ENCODE peak calls at places on chromosome 3, in ten cellular contexts. One of them, this sample, is unnamed.

GRCh38 chr3:147410518-147411234 is 1.5 kb downstream of the ZIC1 start:
- DNase-seq in psoas muscle: peak; percentile 73
- DNase-seq in astrocyte: peak; percentile 61
- DNase-seq in foreskin fibroblast: peak; percentile 34
- DNase-seq in GM13976: no peak
- DNase-seq in tibial artery: no peak
- DNase-seq in fibroblast of lung: no peak
- DNase-seq in ovary: no peak
- DNase-seq in neural crest cell: no peak
- DNase-seq in CD4-positive, alpha-beta T cell: no peak
- DNase-seq in this sample: no peak

GRCh38 chr3:5095879-5096278 is 26.2 kb upstream of the ARL8B start:
- DNase-seq in CD4-positive, alpha-beta T cell: no peak
- DNase-seq in foreskin fibroblast: no peak
- DNase-seq in tibial artery: no peak
- DNase-seq in fibroblast of lung: peak; percentile 41
- DNase-seq in GM13976: no peak
- DNase-seq in psoas muscle: peak; percentile 64
- DNase-seq in astrocyte: peak; percentile 13
- DNase-seq in neural crest cell: peak; percentile 55
- DNase-seq in ovary: peak; percentile 68
- DNase-seq in this sample: no peak

GRCh38 chr3:139764069-139764905 is 86.5 kb upstream of the NMNAT3 start:
- DNase-seq in neural crest cell: no peak
- DNase-seq in ovary: no peak
- DNase-seq in astrocyte: peak; percentile 24
- DNase-seq in foreskin fibroblast: no peak
- DNase-seq in CD4-positive, alpha-beta T cell: no peak
- DNase-seq in GM13976: no peak
- DNase-seq in fibroblast of lung: peak; percentile 31
- DNase-seq in tibial artery: no peak
- DNase-seq in psoas muscle: no peak
- DNase-seq in this sample: no peak

GRCh38 chr3:12990306-12990705 is 82.9 kb downstream of the IQSEC1 start:
- DNase-seq in ovary: no peak
- DNase-seq in GM13976: no peak
- DNase-seq in astrocyte: no peak
- DNase-seq in neural crest cell: no peak
- DNase-seq in CD4-positive, alpha-beta T cell: no peak
- DNase-seq in foreskin fibroblast: no peak
- DNase-seq in fibroblast of lung: no peak
- DNase-seq in psoas muscle: no peak
- DNase-seq in tibial artery: no peak
- DNase-seq in this sample: no peak

GRCh38 chr3:108757404-108757982 is at the start of gene RETNLB:
- DNase-seq in fibroblast of lung: no peak
- DNase-seq in ovary: no peak
- DNase-seq in foreskin fibroblast: no peak
- DNase-seq in astrocyte: no peak
- DNase-seq in neural crest cell: no peak
- DNase-seq in psoas muscle: no peak
- DNase-seq in CD4-positive, alpha-beta T cell: no peak
- DNase-seq in tibial artery: no peak
- DNase-seq in GM13976: no peak
- DNase-seq in this sample: no peak

GRCh38 chr3:183548262-183548769 is 7.2 kb downstream of the KLHL6 start:
- DNase-seq in fibroblast of lung: peak; percentile 6
- DNase-seq in foreskin fibroblast: peak; percentile 21
- DNase-seq in GM13976: no peak
- DNase-seq in CD4-positive, alpha-beta T cell: no peak
- DNase-seq in neural crest cell: no peak
- DNase-seq in astrocyte: peak; percentile 94
- DNase-seq in ovary: no peak
- DNase-seq in tibial artery: no peak
- DNase-seq in psoas muscle: no peak
- DNase-seq in this sample: peak; percentile 24

GRCh38 chr3:133488785-133489367 is 84.6 kb upstream of the CDV3 start:
- DNase-seq in foreskin fibroblast: peak; percentile 70
- DNase-seq in tibial artery: no peak
- DNase-seq in psoas muscle: no peak
- DNase-seq in ovary: no peak
- DNase-seq in GM13976: no peak
- DNase-seq in neural crest cell: no peak
- DNase-seq in CD4-positive, alpha-beta T cell: no peak
- DNase-seq in astrocyte: peak; percentile 73
- DNase-seq in fibroblast of lung: peak; percentile 52
- DNase-seq in this sample: peak; percentile 33

GRCh38 chr3:151437906-151438305 is 23.0 kb downstream of the IGSF10 start:
- DNase-seq in tibial artery: no peak
- DNase-seq in CD4-positive, alpha-beta T cell: no peak
- DNase-seq in ovary: no peak
- DNase-seq in psoas muscle: no peak
- DNase-seq in fibroblast of lung: no peak
- DNase-seq in GM13976: no peak
- DNase-seq in neural crest cell: no peak
- DNase-seq in foreskin fibroblast: no peak
- DNase-seq in astrocyte: no peak
- DNase-seq in this sample: no peak

GRCh38 chr3:157063926-157064325 is 96.0 kb downstream of the CCNL1 start:
- DNase-seq in psoas muscle: no peak
- DNase-seq in ovary: no peak
- DNase-seq in neural crest cell: no peak
- DNase-seq in tibial artery: no peak
- DNase-seq in GM13976: no peak
- DNase-seq in astrocyte: peak; percentile 81
- DNase-seq in CD4-positive, alpha-beta T cell: no peak
- DNase-seq in fibroblast of lung: peak; percentile 22
- DNase-seq in foreskin fibroblast: no peak
- DNase-seq in this sample: no peak

GRCh38 chr3:24349367-24350019 is 145.2 kb downstream of the THRB start:
- DNase-seq in ovary: no peak
- DNase-seq in CD4-positive, alpha-beta T cell: no peak
- DNase-seq in tibial artery: no peak
- DNase-seq in astrocyte: no peak
- DNase-seq in foreskin fibroblast: no peak
- DNase-seq in neural crest cell: no peak
- DNase-seq in GM13976: no peak
- DNase-seq in fibroblast of lung: no peak
- DNase-seq in psoas muscle: no peak
- DNase-seq in this sample: no peak

GRCh38 chr3:114363554-114364202 is 69.8 kb downstream of the TIGIT start:
- DNase-seq in tibial artery: no peak
- DNase-seq in foreskin fibroblast: peak; percentile 82
- DNase-seq in CD4-positive, alpha-beta T cell: no peak
- DNase-seq in psoas muscle: no peak
- DNase-seq in fibroblast of lung: peak; percentile 66
- DNase-seq in neural crest cell: no peak
- DNase-seq in GM13976: no peak
- DNase-seq in ovary: no peak
- DNase-seq in astrocyte: peak; percentile 84
- DNase-seq in this sample: peak; percentile 40

GRCh38 chr3:151008699-151009098 is 36.2 kb upstream of the CLRN1 start:
- DNase-seq in foreskin fibroblast: peak; percentile 26
- DNase-seq in neural crest cell: no peak
- DNase-seq in fibroblast of lung: peak; percentile 70
- DNase-seq in psoas muscle: no peak
- DNase-seq in astrocyte: peak; percentile 40
- DNase-seq in CD4-positive, alpha-beta T cell: no peak
- DNase-seq in tibial artery: no peak
- DNase-seq in ovary: no peak
- DNase-seq in GM13976: no peak
- DNase-seq in this sample: peak; percentile 41

GRCh38 chr3:19543212-19543841 is 390.7 kb downstream of the EFHB start:
- DNase-seq in astrocyte: no peak
- DNase-seq in ovary: no peak
- DNase-seq in tibial artery: no peak
- DNase-seq in foreskin fibroblast: no peak
- DNase-seq in fibroblast of lung: no peak
- DNase-seq in CD4-positive, alpha-beta T cell: no peak
- DNase-seq in psoas muscle: no peak
- DNase-seq in GM13976: peak; percentile 9
- DNase-seq in neural crest cell: no peak
- DNase-seq in this sample: no peak

GRCh38 chr3:37912052-37912733 is 50.5 kb downstream of the CTDSPL start:
- DNase-seq in neural crest cell: no peak
- DNase-seq in fibroblast of lung: no peak
- DNase-seq in tibial artery: no peak
- DNase-seq in astrocyte: no peak
- DNase-seq in psoas muscle: no peak
- DNase-seq in ovary: peak; percentile 37
- DNase-seq in foreskin fibroblast: no peak
- DNase-seq in CD4-positive, alpha-beta T cell: no peak
- DNase-seq in GM13976: no peak
- DNase-seq in this sample: no peak
- TF ChIP-seq CTCF in neural crest cell: peak; percentile 23
- TF ChIP-seq CTCF in fibroblast of lung: peak; percentile 19
- TF ChIP-seq CTCF in tibial artery: no peak
- TF ChIP-seq CTCF in astrocyte: no peak
- TF ChIP-seq CTCF in psoas muscle: no peak
- TF ChIP-seq CTCF in ovary: no peak
- TF ChIP-seq CTCF in foreskin fibroblast: no peak
- TF ChIP-seq CTCF in CD4-positive, alpha-beta T cell: no peak
- TF ChIP-seq CTCF in GM13976: no peak
- TF ChIP-seq CTCF in this sample: no peak

GRCh38 chr3:126835472-126836219 is 131.6 kb downstream of the CHCHD6 start:
- DNase-seq in foreskin fibroblast: peak; percentile 55
- DNase-seq in GM13976: no peak
- DNase-seq in CD4-positive, alpha-beta T cell: no peak
- DNase-seq in fibroblast of lung: peak; percentile 38
- DNase-seq in psoas muscle: no peak
- DNase-seq in astrocyte: peak; percentile 59
- DNase-seq in neural crest cell: no peak
- DNase-seq in ovary: no peak
- DNase-seq in tibial artery: no peak
- DNase-seq in this sample: peak; percentile 35
- TF ChIP-seq CTCF in foreskin fibroblast: peak; percentile 21
- TF ChIP-seq CTCF in GM13976: no peak
- TF ChIP-seq CTCF in CD4-positive, alpha-beta T cell: no peak
- TF ChIP-seq CTCF in fibroblast of lung: peak; percentile 39
- TF ChIP-seq CTCF in psoas muscle: no peak
- TF ChIP-seq CTCF in astrocyte: no peak
- TF ChIP-seq CTCF in neural crest cell: peak; percentile 18
- TF ChIP-seq CTCF in ovary: no peak
- TF ChIP-seq CTCF in tibial artery: no peak
- TF ChIP-seq CTCF in this sample: peak; percentile 27

GRCh38 chr3:55484191-55484644 is 2.9 kb downstream of the WNT5A start:
- DNase-seq in foreskin fibroblast: no peak
- DNase-seq in neural crest cell: no peak
- DNase-seq in CD4-positive, alpha-beta T cell: no peak
- DNase-seq in ovary: peak; percentile 46
- DNase-seq in astrocyte: no peak
- DNase-seq in psoas muscle: peak; percentile 53
- DNase-seq in GM13976: peak; percentile 32
- DNase-seq in fibroblast of lung: peak; percentile 19
- DNase-seq in tibial artery: no peak
- DNase-seq in this sample: no peak

GRCh38 chr3:55483196-55484095 is 3.7 kb downstream of the WNT5A start:
- DNase-seq in psoas muscle: no peak
- DNase-seq in foreskin fibroblast: no peak
- DNase-seq in fibroblast of lung: peak; percentile 27
- DNase-seq in GM13976: peak; percentile 35
- DNase-seq in tibial artery: no peak
- DNase-seq in ovary: peak; percentile 18
- DNase-seq in neural crest cell: peak; percentile 2
- DNase-seq in astrocyte: no peak
- DNase-seq in CD4-positive, alpha-beta T cell: no peak
- DNase-seq in this sample: no peak

GRCh38 chr3:55481067-55481917 is 5.8 kb downstream of the WNT5A start:
- DNase-seq in foreskin fibroblast: peak; percentile 87
- DNase-seq in fibroblast of lung: peak; percentile 72
- DNase-seq in GM13976: no peak
- DNase-seq in CD4-positive, alpha-beta T cell: no peak
- DNase-seq in neural crest cell: peak; percentile 3
- DNase-seq in astrocyte: peak; percentile 73
- DNase-seq in psoas muscle: peak; percentile 70
- DNase-seq in tibial artery: no peak
- DNase-seq in ovary: peak; percentile 45
- DNase-seq in this sample: peak; percentile 83

GRCh38 chr3:55482496-55483195 is 4.5 kb downstream of the WNT5A start:
- DNase-seq in fibroblast of lung: peak; percentile 54
- DNase-seq in tibial artery: no peak
- DNase-seq in CD4-positive, alpha-beta T cell: no peak
- DNase-seq in astrocyte: peak; percentile 63
- DNase-seq in foreskin fibroblast: peak; percentile 73
- DNase-seq in ovary: peak; percentile 54
- DNase-seq in psoas muscle: no peak
- DNase-seq in neural crest cell: peak; percentile 33
- DNase-seq in GM13976: no peak
- DNase-seq in this sample: no peak

GRCh38 chr3:55481918-55482495 is 5.1 kb downstream of the WNT5A start:
- DNase-seq in psoas muscle: peak; percentile 60
- DNase-seq in ovary: peak; percentile 47
- DNase-seq in foreskin fibroblast: peak; percentile 60
- DNase-seq in CD4-positive, alpha-beta T cell: no peak
- DNase-seq in neural crest cell: peak; percentile 30
- DNase-seq in tibial artery: no peak
- DNase-seq in GM13976: peak; percentile 43
- DNase-seq in astrocyte: peak; percentile 57
- DNase-seq in fibroblast of lung: peak; percentile 39
- DNase-seq in this sample: no peak
- TF ChIP-seq CTCF in psoas muscle: no peak
- TF ChIP-seq CTCF in ovary: peak; percentile 30
- TF ChIP-seq CTCF in foreskin fibroblast: peak; percentile 15
- TF ChIP-seq CTCF in CD4-positive, alpha-beta T cell: no peak
- TF ChIP-seq CTCF in neural crest cell: peak; percentile 49
- TF ChIP-seq CTCF in tibial artery: no peak
- TF ChIP-seq CTCF in GM13976: no peak
- TF ChIP-seq CTCF in astrocyte: peak; percentile 22
- TF ChIP-seq CTCF in fibroblast of lung: peak; percentile 1
- TF ChIP-seq CTCF in this sample: peak; percentile 39

DNA sequence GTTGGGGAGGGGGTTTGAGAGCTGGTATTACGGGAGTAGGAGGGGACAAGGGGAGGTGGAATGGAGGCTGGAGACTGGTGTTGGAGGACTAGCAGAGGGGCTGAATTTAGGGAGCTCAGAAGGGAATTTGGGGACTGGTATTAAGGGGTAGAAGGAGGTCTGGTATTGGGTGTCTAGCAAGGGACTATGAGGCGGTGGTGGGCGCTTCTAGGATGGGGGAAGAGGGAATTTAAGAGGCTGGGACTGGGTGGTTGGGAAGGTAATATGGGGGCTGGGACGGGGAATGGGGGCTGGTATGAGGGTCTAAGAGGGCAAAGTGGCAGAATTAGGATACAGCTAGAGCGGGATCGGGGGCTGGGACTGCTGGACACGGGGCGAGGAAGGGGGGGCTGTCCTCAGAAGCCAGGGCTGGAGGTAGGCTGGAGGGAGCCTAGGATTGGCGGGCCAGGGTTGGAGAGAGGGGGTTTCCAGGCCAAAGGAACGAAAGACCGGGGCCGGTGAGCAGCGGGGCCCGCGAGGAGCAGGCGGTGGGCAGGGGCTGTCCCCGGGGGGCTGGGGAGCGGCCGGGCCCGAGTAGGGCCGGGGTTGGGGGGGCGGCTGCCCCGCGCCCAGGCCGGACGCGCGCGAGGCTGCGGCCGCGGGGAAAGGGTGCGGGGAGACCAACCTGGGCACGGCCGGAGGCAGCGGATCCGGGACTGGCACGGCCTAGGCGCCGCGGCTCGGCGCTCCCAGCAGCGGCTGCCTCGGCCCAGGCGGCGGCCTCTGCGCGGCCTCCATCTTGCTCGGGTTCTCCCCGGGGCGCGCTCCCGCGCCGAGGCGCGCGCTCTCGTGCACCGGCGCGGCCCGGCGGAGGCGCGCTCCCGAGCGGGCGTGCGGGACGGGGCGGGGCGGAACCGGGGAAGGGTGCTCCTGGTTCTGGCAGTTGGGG is at the start of gene LHFPL4:
- DNase-seq in foreskin fibroblast: no peak
- DNase-seq in psoas muscle: no peak
- DNase-seq in neural crest cell: no peak
- DNase-seq in fibroblast of lung: no peak
- DNase-seq in GM13976: peak; percentile 32
- DNase-seq in astrocyte: no peak
- DNase-seq in ovary: no peak
- DNase-seq in CD4-positive, alpha-beta T cell: no peak
- DNase-seq in tibial artery: no peak
- DNase-seq in this sample: no peak
- TF ChIP-seq CTCF in foreskin fibroblast: no peak
- TF ChIP-seq CTCF in psoas muscle: no peak
- TF ChIP-seq CTCF in neural crest cell: no peak
- TF ChIP-seq CTCF in fibroblast of lung: no peak
- TF ChIP-seq CTCF in GM13976: no peak
- TF ChIP-seq CTCF in astrocyte: no peak
- TF ChIP-seq CTCF in ovary: no peak
- TF ChIP-seq CTCF in CD4-positive, alpha-beta T cell: no peak
- TF ChIP-seq CTCF in tibial artery: no peak
- TF ChIP-seq CTCF in this sample: no peak

This sample was measured in AG09309.